ENCODE peak calls at places on chromosomes 11 and 22, in ten cellular contexts. S is OCI-LY7, W is retinal pigment epithelial cell, Z is fibroblast of lung, T is GM23338, P is astrocyte of the spinal cord, N is cardiac muscle cell, Q is GM12878, G is right atrium auricular region, V is HFF-Myc. O is an unnamed sample.

GRCh38 chr11:30919389-30920172 is 333.4 kb upstream of the MPPED2 start:
- DNase-seq in S (no peak), W (no peak), Z (peak; percentile 1), T (no peak), P (no peak), N (no peak), Q (no peak), G (no peak), V (no peak), O (peak; percentile 2)

GRCh38 chr11:111785886-111786412 is 19.8 kb upstream of the PPP2R1B start:
- DNase-seq in S (no peak), W (no peak), Z (no peak), T (no peak), P (no peak), N (no peak), Q (no peak), G (no peak), V (no peak), O (no peak)

GRCh38 chr22:45376703-45377102 is 36.7 kb downstream of the SMC1B start:
- DNase-seq in S (no peak), W (no peak), Z (peak; percentile 8), T (no peak), P (no peak), N (no peak), Q (no peak), G (peak; percentile 79), V (no peak), O (peak; percentile 29)

GRCh38 chr11:46497498-46497897 is 96.3 kb downstream of the AMBRA1 start:
- DNase-seq in S (no peak), W (no peak), Z (no peak), T (no peak), P (no peak), N (no peak), Q (no peak), G (no peak), V (no peak), O (no peak)

GRCh38 chr22:31812977-31813605 is 59.3 kb downstream of the DEPDC5 start:
- DNase-seq in S (no peak), W (no peak), Z (no peak), T (no peak), P (no peak), N (no peak), Q (no peak), G (no peak), V (no peak), O (no peak)

GRCh38 chr22:37384691-37385090 is 42.6 kb downstream of the ELFN2 start:
- DNase-seq in S (no peak), W (no peak), Z (no peak), T (no peak), P (no peak), N (no peak), Q (no peak), G (no peak), V (no peak), O (no peak)

GRCh38 chr11:126636911-126637799 is 281.7 kb downstream of the ST3GAL4 start:
- DNase-seq in S (no peak), W (no peak), Z (no peak), T (no peak), P (peak; percentile 70), N (no peak), Q (no peak), G (no peak), V (no peak), O (peak; percentile 16)

GRCh38 chr11:133509924-133510697 is 22.2 kb downstream of the OPCML start:
- DNase-seq in S (no peak), W (no peak), Z (no peak), T (peak; percentile 75), P (no peak), N (no peak), Q (no peak), G (no peak), V (no peak), O (no peak)

GRCh38 chr11:122633219-122633829 is 22.2 kb upstream of the UBASH3B start:
- DNase-seq in S (peak; percentile 79), W (no peak), Z (peak; percentile 77), T (peak; percentile 73), P (peak; percentile 72), N (peak; percentile 68), Q (no peak), G (no peak), V (no peak), O (peak; percentile 88)

GRCh38 chr11:65261591-65262380 is at the start of gene POLA2:
- DNase-seq in S (peak; percentile 98), W (peak; percentile 65), Z (peak; percentile 95), T (peak; percentile 92), P (peak; percentile 96), N (peak; percentile 97), Q (peak; percentile 92), G (peak; percentile 95), V (peak; percentile 86), O (peak; percentile 96)

GRCh38 chr11:102603091-102603490 is 22.0 kb downstream of the MMP20 start:
- DNase-seq in S (no peak), W (peak; percentile 79), Z (peak; percentile 38), T (no peak), P (peak; percentile 85), N (peak; percentile 15), Q (no peak), G (no peak), V (no peak), O (peak; percentile 67)

GRCh38 chr11:46977940-46978595 is 41.5 kb downstream of the CSTPP1 start:
- DNase-seq in S (no peak), W (no peak), Z (no peak), T (no peak), P (peak; percentile 23), N (no peak), Q (no peak), G (no peak), V (no peak), O (peak; percentile 13)

GRCh38 chr11:110763249-110764011 is 51.2 kb upstream of the ARHGAP20 start:
- DNase-seq in S (no peak), W (no peak), Z (peak; percentile 86), T (no peak), P (peak; percentile 80), N (no peak), Q (no peak), G (no peak), V (peak; percentile 11), O (peak; percentile 92)

GRCh38 chr11:6610591-6610990 is 1.4 kb downstream of the TAF10 start:
- DNase-seq in S (no peak), W (no peak), Z (no peak), T (no peak), P (no peak), N (no peak), Q (no peak), G (no peak), V (no peak), O (no peak)
- H3K4me3 ChIP-seq in S (peak overlapping the region; percentile 87), W (peak overlapping the region; percentile 76), Z (peak overlapping the region; percentile 80), T (peak overlapping the region; percentile 80), P (no peak overlapping the region), N (no peak overlapping the region), Q (peak overlapping the region; percentile 87), G (no peak overlapping the region), V (peak overlapping the region; percentile 72), O (no peak overlapping the region)

DNA sequence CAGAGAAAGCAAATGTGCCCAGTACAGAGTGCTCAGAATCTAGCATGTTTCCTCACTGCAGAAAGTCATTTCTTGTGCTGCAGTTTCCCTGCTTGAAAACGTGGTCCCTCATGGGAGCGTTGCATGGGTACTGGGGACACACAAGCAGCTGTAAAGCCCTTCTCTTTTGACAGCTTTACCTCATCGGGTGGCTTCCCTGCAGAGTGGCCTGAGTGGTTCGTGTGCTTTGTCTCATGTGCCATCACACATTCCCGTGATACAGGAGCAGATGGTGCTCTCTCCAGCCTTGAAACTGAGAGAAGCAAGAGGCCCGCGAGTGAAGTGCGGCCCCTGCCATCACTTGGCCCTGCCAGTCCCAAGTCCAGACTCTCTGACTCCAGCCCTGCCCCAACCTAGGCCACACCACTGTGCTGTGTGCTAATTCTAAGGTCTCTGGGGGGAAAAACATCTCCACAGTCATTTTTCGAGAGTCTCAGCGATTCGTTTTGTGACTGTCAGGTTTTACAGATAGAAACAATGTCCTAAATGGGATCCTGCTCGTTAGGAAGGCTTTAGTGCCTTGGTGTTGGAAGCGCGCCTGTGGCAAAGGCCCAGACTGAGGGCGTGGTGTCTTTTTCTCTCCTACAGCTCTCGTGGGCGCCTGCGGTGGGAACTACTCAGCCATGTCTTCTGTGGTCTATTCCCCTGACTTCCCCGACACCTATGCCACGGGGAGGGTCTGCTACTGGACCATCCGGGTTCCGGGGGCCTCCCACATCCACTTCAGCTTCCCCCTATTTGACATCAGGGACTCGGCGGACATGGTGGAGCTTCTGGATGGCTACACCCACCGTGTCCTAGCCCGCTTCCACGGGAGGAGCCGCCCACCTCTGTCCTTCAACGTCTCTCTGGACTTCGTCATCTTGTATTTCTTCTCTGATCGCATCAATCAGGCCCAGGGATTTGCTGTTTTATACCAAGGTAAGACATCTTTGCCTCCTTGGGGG is 64.2 kb downstream of the KREMEN1 start:
- DNase-seq in S (no peak), W (no peak), Z (no peak), T (no peak), P (no peak), N (no peak), Q (no peak), G (no peak), V (no peak), O (no peak)
- TF ChIP-seq CTCF in S (no peak), W (no peak), Z (no peak), T (no peak), P (no peak), N (no peak), Q (no peak), G (no peak), V (no peak), O (no peak)

GRCh38 chr11:34355726-34356125 is 2.1 kb downstream of the ABTB2 start:
- DNase-seq in S (no peak), W (no peak), Z (no peak), T (no peak), P (no peak), N (no peak), Q (no peak), G (no peak), V (no peak), O (no peak)
- H3K4me3 ChIP-seq in S (no peak overlapping the region), W (peak overlapping the region; percentile 64), Z (peak overlapping the region; percentile 69), T (peak overlapping the region; percentile 85), P (peak overlapping the region; percentile 66), N (peak overlapping the region; percentile 84), Q (peak overlapping the region; percentile 73), G (peak overlapping the region; percentile 85), V (peak overlapping the region; percentile 70), O (no peak overlapping the region)

GRCh38 chr22:20268350-20269012 is 363 bp upstream of the RTN4R start:
- DNase-seq in S (peak; percentile 58), W (no peak), Z (peak; percentile 26), T (peak; percentile 80), P (no peak), N (peak; percentile 80), Q (no peak), G (no peak), V (no peak), O (peak; percentile 31)
- TF ChIP-seq CTCF in S (peak; percentile 63), W (no peak), Z (peak; percentile 21), T (peak; percentile 62), P (peak; percentile 60), N (peak; percentile 62), Q (peak; percentile 74), G (peak; percentile 67), V (peak; percentile 39), O (peak; percentile 51)